ENCODE peak calls at places on chromosomes 13 and 19, in nine cellular contexts. P is DND-41, W is PC-9, X is neural progenitor cell, L is H1, I is A673, A is fibroblast of lung, N is GM23248, D is K562. R is an unnamed sample.

GRCh38 chr19:55636723-55637122 is 4.1 kb upstream of the ZNF580 start:
- DNase-seq in P (no peak), W (no peak), X (no peak), L (no peak), I (no peak), A (no peak), N (no peak), D (no peak), R (no peak)

GRCh38 chr19:47284324-47284899 is 9.7 kb downstream of the INAFM1 start:
- DNase-seq in P (peak; percentile 50), W (peak; percentile 56), X (peak; percentile 61), L (peak; percentile 60), I (peak; percentile 79), A (peak; percentile 70), N (peak; percentile 53), D (peak; percentile 79), R (peak; percentile 37)

GRCh38 chr13:111845621-111846351 is 221.2 kb upstream of the SOX1 start:
- DNase-seq in P (no peak), W (no peak), X (no peak), L (peak; percentile 71), I (no peak), A (no peak), N (no peak), D (no peak), R (no peak)

GRCh38 chr19:36638862-36639510 is 27.7 kb downstream of the ZNF461 start:
- DNase-seq in P (no peak), W (no peak), X (no peak), L (no peak), I (no peak), A (peak; percentile 8), N (peak; percentile 1), D (no peak), R (peak; percentile 0)

GRCh38 chr13:74017301-74018092 is 116.7 kb downstream of the KLF12 start:
- DNase-seq in P (peak; percentile 15), W (no peak), X (no peak), L (no peak), I (no peak), A (no peak), N (no peak), D (no peak), R (no peak)

GRCh38 chr13:79533781-79534400 is 52.9 kb downstream of the NDFIP2 start:
- DNase-seq in P (no peak), W (no peak), X (no peak), L (no peak), I (no peak), A (no peak), N (peak; percentile 31), D (no peak), R (no peak)

GRCh38 chr19:16970821-16971220 is 55.8 kb downstream of the CPAMD8 start:
- DNase-seq in P (no peak), W (no peak), X (no peak), L (no peak), I (no peak), A (no peak), N (no peak), D (no peak), R (no peak)

GRCh38 chr13:33640832-33641231 is 177.1 kb upstream of the RFC3 start:
- DNase-seq in P (no peak), W (no peak), X (no peak), L (no peak), I (no peak), A (no peak), N (peak; percentile 45), D (no peak), R (peak; percentile 36)

GRCh38 chr13:36879218-36879938 is 40.7 kb downstream of the SMAD9 start:
- DNase-seq in P (no peak), W (no peak), X (no peak), L (no peak), I (no peak), A (no peak), N (no peak), D (no peak), R (no peak)

GRCh38 chr19:1455336-1456120 is 5.6 kb downstream of the APC2 start:
- DNase-seq in P (peak; percentile 76), W (peak; percentile 91), X (peak; percentile 70), L (peak; percentile 97), I (peak; percentile 77), A (peak; percentile 55), N (peak; percentile 77), D (peak; percentile 92), R (peak; percentile 61)

GRCh38 chr13:68888832-68889231 is 1218.8 kb upstream of the ATXN8OS start:
- DNase-seq in P (no peak), W (no peak), X (no peak), L (no peak), I (no peak), A (no peak), N (no peak), D (peak; percentile 1), R (peak; percentile 1)

GRCh38 chr13:111508902-111509509 is 188.6 kb downstream of the TEX29 start:
- DNase-seq in P (no peak), W (no peak), X (no peak), L (no peak), I (no peak), A (no peak), N (no peak), D (peak; percentile 1), R (no peak)

GRCh38 chr19:7916908-7917291 is 2.3 kb downstream of the TGFBR3L start:
- DNase-seq in P (no peak), W (no peak), X (no peak), L (no peak), I (no peak), A (no peak), N (no peak), D (no peak), R (no peak)
- TF ChIP-seq EZH2 in P (no peak), W (peak; percentile 20), X (peak; percentile 88), L (peak; percentile 40), I (no peak), A (no peak), N (no peak), D (no peak), R (no peak)

DNA sequence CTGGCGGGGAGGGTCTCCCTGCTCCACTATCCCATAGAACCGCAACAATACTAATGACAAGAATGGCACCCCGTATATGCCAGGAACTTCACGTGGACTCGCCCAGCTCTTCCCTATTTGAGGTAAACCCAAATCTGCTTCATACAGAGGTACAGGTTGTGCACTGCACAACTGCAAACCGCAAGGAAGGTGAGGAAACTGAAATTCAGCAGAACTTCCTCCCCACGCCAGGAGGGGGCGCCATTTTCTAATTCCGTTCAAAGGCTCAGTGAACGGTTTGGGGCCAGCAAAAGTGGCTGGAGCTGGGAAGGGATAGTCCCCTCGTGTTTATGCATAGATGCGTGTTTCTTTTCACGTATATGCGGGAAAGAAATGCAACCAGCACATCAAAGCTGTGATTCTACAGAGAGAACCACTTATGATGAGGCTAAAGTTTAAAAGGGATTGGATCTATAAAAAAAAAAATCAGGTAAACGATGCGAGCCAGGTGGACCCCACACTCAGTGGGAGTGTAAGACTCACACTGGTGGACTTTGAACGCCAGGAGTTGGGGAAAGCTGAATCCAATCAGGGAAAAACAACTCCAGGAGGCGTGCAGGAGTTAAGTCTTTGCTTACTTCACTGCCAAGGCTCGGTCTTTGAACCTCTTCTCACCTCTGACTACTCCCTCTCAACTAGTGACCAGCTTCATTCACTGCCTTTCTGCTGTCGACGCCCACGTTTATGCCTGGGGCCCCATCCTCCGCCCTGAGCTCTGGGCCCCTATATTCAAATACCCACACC is 20.3 kb downstream of the C19orf81 start:
- DNase-seq in P (peak; percentile 48), W (no peak), X (no peak), L (peak; percentile 67), I (peak; percentile 64), A (peak; percentile 25), N (peak; percentile 54), D (peak; percentile 75), R (no peak)
- TF ChIP-seq EZH2 in P (no peak), W (no peak), X (no peak), L (no peak), I (no peak), A (peak; percentile 83), N (peak; percentile 61), D (no peak), R (peak; percentile 89)

DNA sequence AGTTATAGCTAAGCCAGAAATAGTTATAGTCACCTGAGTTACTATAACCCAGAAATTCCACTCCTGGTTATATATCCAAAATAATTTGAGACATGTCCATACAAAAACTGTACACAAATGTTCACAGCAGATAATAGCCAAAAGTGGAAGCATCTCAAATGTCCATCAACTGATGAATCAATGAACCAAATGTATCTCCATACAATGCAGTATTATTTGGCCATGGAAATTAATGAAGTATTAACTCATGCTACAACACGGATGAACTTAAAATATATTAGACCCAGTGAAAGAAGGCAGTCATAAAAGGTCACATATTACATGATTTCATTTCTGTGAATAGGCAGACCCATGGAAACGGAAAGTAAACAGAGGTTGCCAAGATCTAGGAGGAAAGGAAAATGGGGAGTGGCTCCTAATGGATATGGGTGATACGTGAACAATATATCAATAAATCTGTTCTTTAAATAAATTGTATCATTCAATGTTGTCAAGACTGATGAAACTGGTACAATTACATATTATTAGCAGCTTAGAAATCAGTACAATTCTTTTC is 46.9 kb upstream of the DIAPH3 start:
- DNase-seq in P (no peak), W (no peak), X (no peak), L (no peak), I (no peak), A (no peak), N (no peak), D (no peak), R (no peak)
- TF ChIP-seq EZH2 in P (no peak), W (no peak), X (no peak), L (no peak), I (no peak), A (no peak), N (no peak), D (no peak), R (no peak)

GRCh38 chr13:70107498-70108271 is at the start of gene ATXN8OS:
- DNase-seq in P (no peak), W (no peak), X (peak; percentile 61), L (peak; percentile 72), I (no peak), A (no peak), N (no peak), D (no peak), R (peak; percentile 4)
- TF ChIP-seq EZH2 in P (no peak), W (no peak), X (peak; percentile 78), L (peak; percentile 77), I (peak; percentile 34), A (no peak), N (no peak), D (no peak), R (no peak)

GRCh38 chr13:87324558-87324957 is 346.6 kb upstream of the SLITRK5 start:
- DNase-seq in P (no peak), W (no peak), X (no peak), L (no peak), I (no peak), A (no peak), N (no peak), D (no peak), R (no peak)
- TF ChIP-seq EZH2 in P (no peak), W (no peak), X (no peak), L (no peak), I (no peak), A (no peak), N (no peak), D (no peak), R (no peak)

R was measured in mammary epithelial cell.